ENCODE peak calls at places on chromosomes 11 and 22, in seven cellular contexts. E is foreskin keratinocyte, I is NB4, Y is endothelial cell, X is HCT116, G is prostate gland, Q is cardiac fibroblast. M is an unnamed sample.

GRCh38 chr11:23751280-23751679 is 745.6 kb upstream of the LUZP2 start:
- DNase-seq in G (no peak), E (no peak), Q (no peak), X (no peak), I (no peak), Y (no peak), M (no peak)

GRCh38 chr22:42179616-42180015 is 49.0 kb upstream of the CYP2D6 start:
- DNase-seq in G (no peak), E (no peak), Q (peak; percentile 65), X (no peak), I (no peak), Y (no peak), M (no peak)

GRCh38 chr11:63491614-63492372 is 826 bp upstream of the PLAAT5 start:
- DNase-seq in E (no peak), Q (peak; percentile 92), I (peak; percentile 90), G (no peak), X (no peak), Y (no peak), M (no peak)

GRCh38 chr11:39910087-39910486 is 1549.4 kb downstream of the LRRC4C start:
- DNase-seq in E (no peak), Q (no peak), G (no peak), Y (no peak), X (no peak), I (no peak), M (no peak)

GRCh38 chr11:44258190-44258489 is 51.8 kb downstream of the ALX4 start:
- DNase-seq in E (no peak), G (no peak), Q (no peak), X (no peak), I (no peak), Y (no peak), M (no peak)

GRCh38 chr11:127071606-127072005 is 71.0 kb upstream of the KIRREL3 start:
- DNase-seq in I (no peak), G (no peak), X (no peak), E (no peak), Q (no peak), Y (no peak), M (no peak)

GRCh38 chr22:24148586-24148985 is 32.7 kb upstream of the SUSD2 start:
- DNase-seq in Y (no peak), I (no peak), X (no peak), G (no peak), E (no peak), Q (no peak), M (no peak)

GRCh38 chr11:88363566-88364169 is 26.1 kb upstream of the CTSC start:
- DNase-seq in Q (peak; percentile 38), X (no peak), G (no peak), Y (no peak), E (no peak), I (peak; percentile 83), M (no peak)

GRCh38 chr11:65879622-65880021 is at the start of gene CTSW:
- DNase-seq in X (no peak), G (no peak), E (no peak), I (peak; percentile 81), Q (no peak), Y (no peak), M (no peak)

GRCh38 chr11:66848671-66849500 is 5.6 kb downstream of the RCE1 start:
- DNase-seq in G (no peak), X (no peak), E (no peak), Q (no peak), Y (no peak), I (no peak), M (no peak)

GRCh38 chr22:22031571-22031970 is 49.0 kb upstream of the TOP3B start:
- DNase-seq in X (no peak), Q (no peak), G (no peak), I (no peak), Y (no peak), E (no peak), M (no peak)

GRCh38 chr22:32904044-32904443 is 102.5 kb downstream of the TIMP3 start:
- DNase-seq in I (peak; percentile 40), X (peak; percentile 51), E (no peak), G (no peak), Y (peak; percentile 35), Q (peak; percentile 41), M (no peak)

GRCh38 chr11:85170184-85170583 is 457.0 kb downstream of the DLG2 start:
- DNase-seq in Q (no peak), Y (no peak), X (peak; percentile 53), E (peak; percentile 50), I (no peak), G (no peak), M (no peak)

GRCh38 chr11:95703059-95703458 is 86.5 kb downstream of the FAM76B start:
- DNase-seq in E (no peak), G (no peak), Q (no peak), I (no peak), Y (no peak), X (no peak), M (no peak)

GRCh38 chr22:42990131-42990838 is 24.7 kb downstream of the PACSIN2 start:
- DNase-seq in X (no peak), E (peak; percentile 84), Q (peak; percentile 90), G (no peak), I (peak; percentile 59), Y (no peak), M (no peak)

GRCh38 chr11:19080579-19080993 is 20.1 kb upstream of the MRGPRX2 start:
- DNase-seq in E (peak; percentile 52), G (peak; percentile 26), X (no peak), I (no peak), Y (no peak), Q (peak; percentile 82), M (no peak)

GRCh38 chr11:102868359-102868758 is 6.4 kb downstream of the MMP12 start:
- DNase-seq in I (no peak), Q (no peak), E (peak; percentile 51), X (no peak), Y (no peak), G (no peak), M (no peak)

GRCh38 chr11:15481871-15482270 is 367.1 kb downstream of the INSC start:
- DNase-seq in Q (no peak), I (no peak), X (no peak), Y (no peak), E (no peak), G (no peak), M (no peak)

GRCh38 chr11:79727221-79727620 is 286.4 kb upstream of the TENM4 start:
- DNase-seq in X (no peak), I (no peak), G (no peak), E (no peak), Y (no peak), Q (no peak), M (no peak)
- TF ChIP-seq CTCF in X (no peak), I (no peak), G (no peak), E (no peak), Y (no peak), Q (no peak), M (no peak)

DNA sequence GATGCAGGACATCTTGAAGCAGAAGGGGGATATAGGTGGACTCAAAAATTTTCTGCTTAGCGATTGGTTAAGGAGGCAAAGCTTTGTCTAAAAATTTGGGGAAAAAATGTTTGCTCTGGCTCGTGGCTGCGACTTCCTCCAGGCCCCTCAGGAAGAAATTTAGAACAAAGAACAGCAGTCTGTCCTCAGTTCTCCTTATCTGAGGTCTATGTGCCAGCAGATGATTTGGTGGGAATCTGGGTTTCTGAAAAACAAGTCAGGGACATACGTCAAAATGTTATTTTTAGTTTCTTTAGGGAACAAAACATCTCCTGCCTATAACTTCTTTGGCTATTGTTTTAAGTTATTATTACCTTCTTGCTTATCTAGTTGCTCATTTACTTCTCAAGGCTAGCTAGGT is 8.1 kb downstream of the OR6M1 start:
- DNase-seq in G (no peak), Q (peak; percentile 48), I (no peak), Y (no peak), X (no peak), E (no peak), M (no peak)
- TF ChIP-seq CTCF in G (no peak), Q (no peak), I (no peak), Y (no peak), X (no peak), E (no peak), M (no peak)

GRCh38 chr22:39935116-39935515 is 25.1 kb upstream of the TMA7B start:
- DNase-seq in E (no peak), I (no peak), Y (no peak), X (no peak), Q (no peak), G (no peak), M (no peak)

GRCh38 chr22:39931271-39931670 is 28.9 kb upstream of the TMA7B start:
- DNase-seq in E (no peak), I (no peak), X (no peak), Q (no peak), Y (no peak), G (no peak), M (no peak)

GRCh38 chr22:39932166-39932565 is 28.0 kb upstream of the TMA7B start:
- DNase-seq in Q (no peak), G (no peak), I (no peak), Y (no peak), E (no peak), X (no peak), M (no peak)

GRCh38 chr22:39933741-39934140 is 26.5 kb upstream of the TMA7B start:
- DNase-seq in Y (no peak), Q (no peak), E (no peak), G (no peak), X (no peak), I (no peak), M (no peak)

DNA sequence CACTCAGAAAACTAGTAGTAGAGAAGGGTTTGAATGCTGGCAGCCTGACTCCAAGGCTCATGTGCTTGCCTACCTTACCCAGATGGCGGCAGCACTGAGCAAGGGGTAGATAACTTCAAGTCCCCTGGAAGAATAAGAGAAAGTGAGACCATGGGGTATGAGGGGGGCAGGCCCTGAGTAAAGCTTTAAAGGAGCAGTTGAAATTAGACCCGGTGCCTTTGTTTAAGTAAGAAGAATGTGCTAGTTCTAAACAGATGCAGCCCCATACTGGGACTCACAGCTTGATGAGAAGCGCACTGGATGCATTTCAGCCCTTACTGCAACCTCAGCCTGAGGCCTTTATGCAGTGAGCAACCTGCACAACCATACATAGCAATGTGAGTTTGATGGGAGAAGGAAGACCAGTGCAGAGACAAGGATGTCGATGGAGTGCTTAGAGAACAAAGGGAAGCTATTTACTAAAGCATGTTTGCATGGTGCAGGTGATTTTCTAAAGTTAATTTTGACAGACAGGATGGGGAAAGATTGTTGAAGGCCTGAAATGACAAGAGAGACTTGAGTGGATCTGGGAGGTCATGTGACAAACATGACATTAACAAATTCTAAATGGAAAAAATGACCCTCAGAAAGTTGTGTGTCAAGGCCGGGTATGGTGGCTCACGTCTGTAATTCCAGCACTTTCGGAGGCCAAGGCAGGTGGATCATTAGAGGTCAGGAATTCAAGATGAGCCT is 27.1 kb upstream of the TMA7B start:
- DNase-seq in E (no peak), X (peak; percentile 35), Y (peak; percentile 55), G (no peak), I (peak; percentile 64), Q (peak; percentile 26), M (no peak)
- TF ChIP-seq CTCF in E (peak; percentile 63), X (peak; percentile 65), Y (peak; percentile 86), G (peak; percentile 43), I (peak; percentile 88), Q (peak; percentile 71), M (peak; percentile 57)

GRCh38 chr11:29527391-29527936 is 489.4 kb downstream of the KCNA4 start:
- DNase-seq in X (peak; percentile 15), G (no peak), Y (no peak), E (peak; percentile 79), I (peak; percentile 91), Q (peak; percentile 93), M (no peak)
- TF ChIP-seq CTCF in X (no peak), G (no peak), Y (peak; percentile 36), E (peak; percentile 55), I (peak; percentile 65), Q (peak; percentile 82), M (peak; percentile 41)

GRCh38 chr22:35684270-35684700 is 33.4 kb upstream of the APOL5 start:
- DNase-seq in I (peak; percentile 11), Y (no peak), X (no peak), G (no peak), E (no peak), Q (peak; percentile 77), M (no peak)
- TF ChIP-seq CTCF in I (peak; percentile 4), Y (no peak), X (peak; percentile 28), G (no peak), E (peak; percentile 47), Q (peak; percentile 45), M (no peak)